ENCODE peak calls at places on chromosomes 16 and 17, in nine cellular contexts. S, D, Y, V, L, T, I, M and E are unnamed samples.

GRCh38 chr17:57881143-57881542 is 31.3 kb upstream of the MRPS23 start:
- DNase-seq in S (no peak), M (peak), D (no peak), Y (no peak), L (no peak), I (no peak), V (peak), T (no peak), E (no peak)

GRCh38 chr17:49471769-49472168 is 23.3 kb upstream of the NGFR start:
- DNase-seq in V (no peak), M (no peak), Y (no peak), T (no peak), S (no peak), D (no peak), I (no peak), L (no peak), E (no peak)

GRCh38 chr16:70161350-70161749 is 12.2 kb upstream of the CLEC18C start:
- DNase-seq in M (no peak), T (no peak), V (no peak), Y (no peak), D (no peak), I (peak), L (no peak), S (no peak), E (no peak)

GRCh38 chr16:68707341-68708152 is 29.5 kb upstream of the CDH1 start:
- DNase-seq in Y (no peak), L (no peak), T (no peak), V (peak), I (peak), S (peak), M (peak), D (no peak), E (no peak)

GRCh38 chr17:21089145-21089544 is 37.6 kb upstream of the DHRS7B start:
- DNase-seq in V (no peak), T (peak), L (no peak), I (no peak), M (peak), Y (no peak), S (no peak), D (no peak), E (no peak)

GRCh38 chr17:7403043-7403901 is 625 bp downstream of the TMEM256 start:
- DNase-seq in D (no peak), M (no peak), L (peak), Y (peak), T (peak), V (no peak), S (peak), I (peak), E (no peak)

GRCh38 chr17:79182176-79183160 is 107.8 kb downstream of the ENGASE start:
- DNase-seq in I (no peak), L (no peak), T (no peak), M (no peak), V (peak), D (no peak), Y (no peak), S (no peak), E (no peak)

GRCh38 chr17:71709271-71709670 is 411.5 kb upstream of the SOX9 start:
- DNase-seq in S (no peak), Y (no peak), M (peak), V (no peak), T (no peak), L (no peak), D (no peak), I (no peak), E (no peak)

GRCh38 chr16:3677994-3678393 is 23.5 kb downstream of the DNASE1 start:
- DNase-seq in L (no peak), D (no peak), M (no peak), I (no peak), V (no peak), T (no peak), Y (no peak), S (no peak), E (no peak)

DNA sequence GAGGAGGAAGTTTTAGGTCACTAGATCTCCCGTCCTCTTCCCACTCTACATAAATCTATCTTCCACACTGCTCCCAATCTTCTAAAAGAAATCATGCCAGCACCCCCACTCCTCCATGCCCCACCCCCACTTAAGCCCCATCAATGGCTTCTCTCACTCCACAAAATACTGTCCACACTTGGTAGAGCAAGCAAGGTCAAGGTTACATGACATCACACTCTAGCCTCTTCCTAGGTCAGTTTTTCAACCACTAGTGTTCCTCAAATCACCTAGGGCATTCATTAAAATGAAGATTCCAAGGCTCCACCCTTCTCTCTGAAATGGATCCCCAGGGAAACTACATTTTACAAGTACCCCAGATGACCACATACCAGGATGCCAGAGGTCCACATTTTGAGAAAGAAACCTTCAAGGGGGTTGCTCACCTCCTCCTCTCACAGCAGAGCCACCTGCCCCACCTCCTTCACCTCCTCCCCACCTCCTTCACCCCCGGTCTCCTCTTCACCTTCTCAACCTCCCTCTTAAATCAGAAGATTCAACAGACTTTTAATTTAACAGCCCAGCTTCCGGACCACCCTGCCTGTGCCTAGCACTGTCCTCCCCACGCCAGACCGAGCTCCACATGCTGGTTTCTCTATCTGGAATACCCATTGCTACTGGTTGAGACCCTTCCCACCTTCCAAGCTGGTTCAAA is 3.2 kb downstream of the AMFR start:
- DNase-seq in D (no peak), Y (no peak), S (no peak), M (no peak), V (no peak), I (no peak), T (no peak), L (no peak), E (no peak)
- TF ChIP-seq CTCF in D (no peak), Y (no peak), S (no peak), M (no peak), V (no peak), I (no peak), T (no peak), L (no peak), E (no peak)

DNA sequence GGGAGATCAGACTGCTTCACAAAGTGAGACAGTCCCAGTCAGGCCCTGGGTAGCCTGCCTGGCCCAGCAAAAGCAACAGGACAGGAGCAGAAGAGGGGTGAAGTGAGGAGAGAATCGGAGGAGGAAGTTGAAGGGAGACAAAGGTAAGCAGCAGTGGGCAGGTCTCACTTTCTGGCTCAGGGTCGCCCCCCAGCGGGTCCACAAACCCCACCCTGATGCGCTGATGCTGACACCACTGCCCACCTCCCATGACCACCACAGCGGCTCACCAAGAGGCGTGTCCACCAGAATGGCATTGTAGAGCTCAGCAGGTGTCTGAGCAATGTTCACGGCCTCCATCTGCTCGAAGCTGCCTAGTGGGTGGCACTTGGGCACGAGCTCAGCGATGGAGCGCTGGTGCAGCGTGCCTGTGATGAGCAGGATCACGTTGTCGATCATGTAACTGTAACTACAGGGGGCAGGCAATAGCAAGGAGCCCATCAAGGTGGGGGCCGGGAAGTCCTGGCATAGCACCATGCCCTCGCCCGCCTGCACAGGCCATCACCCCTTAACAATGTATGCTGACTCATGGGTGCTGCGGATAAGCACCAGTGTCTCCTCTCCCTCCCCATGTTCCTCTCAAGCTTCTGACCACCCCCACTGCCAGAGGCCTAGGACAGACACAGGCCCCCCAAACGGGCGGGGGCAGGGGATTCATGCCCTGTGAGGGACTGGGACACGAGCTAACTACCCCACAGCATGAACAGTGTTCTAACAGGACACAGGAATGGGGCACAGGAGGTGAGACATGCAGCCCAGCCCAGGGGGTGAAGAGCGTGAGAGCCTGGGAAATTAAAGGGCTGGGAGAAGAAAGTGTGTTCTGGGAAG is 13.6 kb downstream of the HSD11B2 start:
- DNase-seq in M (no peak), Y (no peak), D (no peak), V (peak), I (no peak), T (no peak), L (no peak), S (peak), E (no peak)
- TF ChIP-seq CTCF in M (no peak), Y (no peak), D (no peak), V (peak), I (no peak), T (no peak), L (no peak), S (no peak), E (no peak)

GRCh38 chr16:58109881-58110280 is 19.3 kb downstream of the CFAP20 start:
- DNase-seq in D (no peak), L (no peak), M (no peak), Y (no peak), V (no peak), T (no peak), I (no peak), S (no peak), E (no peak)

GRCh38 chr16:58110590-58111330 is 18.4 kb downstream of the CFAP20 start:
- DNase-seq in M (peak), Y (no peak), S (no peak), L (no peak), I (no peak), D (no peak), T (peak), V (no peak), E (no peak)

GRCh38 chr16:58105619-58106018 is 23.6 kb downstream of the CFAP20 start:
- DNase-seq in M (no peak), D (no peak), Y (no peak), S (no peak), T (no peak), L (no peak), V (no peak), I (no peak), E (no peak)

GRCh38 chr16:58109330-58109729 is 19.9 kb downstream of the CFAP20 start:
- DNase-seq in S (no peak), T (no peak), D (no peak), Y (no peak), M (no peak), V (no peak), I (no peak), L (no peak), E (no peak)

GRCh38 chr16:58107228-58107627 is 22.0 kb downstream of the CFAP20 start:
- DNase-seq in M (no peak), I (no peak), V (no peak), T (no peak), S (no peak), D (no peak), Y (no peak), L (no peak), E (no peak)
- TF ChIP-seq CTCF in M (no peak), I (no peak), V (peak), T (no peak), S (no peak), D (no peak), Y (no peak), L (no peak), E (peak)

GRCh38 chr16:86520317-86521210 is 10.2 kb downstream of the FOXF1 start:
- DNase-seq in Y (no peak), S (no peak), T (no peak), D (no peak), V (no peak), L (no peak), I (no peak), M (no peak), E (no peak)
- TF ChIP-seq CTCF in Y (no peak), S (no peak), T (peak), D (no peak), V (no peak), L (peak), I (no peak), M (no peak), E (no peak)

GRCh38 chr17:64787921-64788271 is 125.8 kb upstream of the SMURF2 start:
- DNase-seq in Y (no peak), L (no peak), T (no peak), S (no peak), D (peak), M (no peak), I (no peak), V (no peak), E (no peak)

GRCh38 chr17:64787255-64787920 is 125.3 kb upstream of the SMURF2 start:
- DNase-seq in V (peak), T (no peak), S (peak), M (no peak), Y (no peak), I (no peak), D (no peak), L (no peak), E (no peak)

GRCh38 chr17:64784353-64784798 is 122.3 kb upstream of the SMURF2 start:
- DNase-seq in M (no peak), S (no peak), I (no peak), D (no peak), Y (no peak), V (peak), T (no peak), L (no peak), E (no peak)

GRCh38 chr17:64785050-64785449 is 122.9 kb upstream of the SMURF2 start:
- DNase-seq in L (no peak), T (no peak), M (no peak), I (no peak), D (no peak), S (no peak), Y (no peak), V (peak), E (no peak)

DNA sequence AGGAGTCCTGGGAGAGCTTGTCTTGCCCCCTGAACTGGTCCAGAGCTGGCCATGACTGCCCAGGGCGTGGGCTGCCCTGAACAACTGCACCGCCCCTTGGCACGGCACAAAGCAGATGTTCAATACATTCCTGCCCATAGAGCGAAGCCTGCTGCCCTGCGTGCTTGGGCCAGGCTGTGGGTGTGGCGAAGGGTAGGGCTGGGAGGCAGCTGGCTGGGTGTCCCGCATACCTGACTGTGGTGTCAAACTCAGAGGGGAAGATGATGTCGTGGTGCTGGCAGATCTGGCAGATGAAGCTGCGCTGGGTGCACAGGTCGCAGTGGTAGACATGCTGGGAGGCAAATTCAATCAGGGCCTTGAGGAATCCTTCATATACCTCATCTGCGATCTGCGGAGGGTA is 124.2 kb upstream of the SMURF2 start:
- DNase-seq in L (no peak), D (no peak), Y (no peak), M (no peak), T (no peak), S (peak), I (no peak), V (peak), E (no peak)
- TF ChIP-seq CTCF in L (no peak), D (no peak), Y (no peak), M (no peak), T (no peak), S (no peak), I (no peak), V (no peak), E (no peak)

DNA sequence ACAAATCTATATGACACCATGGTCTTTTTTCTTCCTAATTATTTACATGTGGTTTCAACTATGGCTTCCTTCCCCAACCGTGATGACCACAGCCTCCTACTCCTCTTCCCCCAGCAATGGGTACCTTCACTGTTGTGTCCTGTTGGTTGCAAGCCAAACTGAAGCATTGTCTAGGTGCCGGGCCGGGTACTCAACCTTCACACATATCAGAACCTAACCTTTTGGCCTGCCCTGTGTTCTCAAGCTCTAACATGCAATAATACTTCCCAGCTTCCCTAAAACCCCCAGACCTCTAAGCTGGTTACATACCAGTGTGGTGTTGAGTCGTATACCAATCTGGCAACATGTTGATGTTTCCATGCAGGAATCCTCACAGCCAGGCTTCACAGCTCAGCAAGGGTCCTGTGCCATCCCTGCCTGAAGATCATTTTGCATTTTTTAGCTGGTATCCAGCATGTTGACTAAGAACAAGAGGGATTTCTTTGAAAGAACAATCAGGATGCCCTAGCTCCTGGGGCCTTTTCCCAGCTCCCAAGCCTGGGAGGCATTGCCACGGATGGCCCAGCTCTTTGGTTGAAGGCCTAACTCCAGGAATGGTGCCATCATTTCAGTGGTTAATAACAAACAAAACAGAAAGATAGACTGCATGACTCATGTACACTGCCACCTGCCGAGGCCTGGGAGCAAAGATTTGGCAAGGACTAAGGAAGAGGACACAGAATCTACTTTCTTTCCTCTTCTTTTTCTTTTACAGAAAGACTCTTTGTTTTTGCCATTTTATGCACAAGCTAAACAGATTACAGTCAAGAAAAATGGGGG is 373.7 kb upstream of the SALL1 start:
- DNase-seq in Y (no peak), D (no peak), M (peak), V (no peak), I (peak), L (no peak), T (peak), S (no peak), E (no peak)
- TF ChIP-seq CTCF in Y (no peak), D (no peak), M (peak), V (no peak), I (peak), L (no peak), T (peak), S (no peak), E (no peak)

GRCh38 chr17:8744086-8744781 is 402 bp downstream of the CCDC42 start:
- DNase-seq in I (no peak), S (no peak), L (no peak), Y (no peak), V (peak), M (no peak), T (no peak), D (no peak), E (no peak)

GRCh38 chr17:8742828-8743227 is 1.8 kb downstream of the CCDC42 start:
- DNase-seq in S (peak), T (no peak), V (no peak), L (no peak), I (no peak), D (no peak), M (no peak), Y (no peak), E (no peak)

GRCh38 chr17:8747731-8748130 is 3.1 kb upstream of the CCDC42 start:
- DNase-seq in I (no peak), D (no peak), Y (no peak), S (no peak), M (no peak), L (no peak), T (no peak), V (no peak), E (no peak)

GRCh38 chr17:8745586-8746500 is 1.2 kb upstream of the CCDC42 start:
- DNase-seq in I (peak), Y (no peak), D (peak), S (peak), L (peak), M (peak), V (peak), T (peak), E (peak)

GRCh38 chr17:8746501-8747236 is 2.0 kb upstream of the CCDC42 start:
- DNase-seq in I (peak), S (no peak), Y (no peak), M (no peak), D (no peak), L (no peak), V (no peak), T (no peak), E (no peak)
- TF ChIP-seq CTCF in I (no peak), S (no peak), Y (no peak), M (no peak), D (no peak), L (no peak), V (no peak), T (no peak), E (no peak)

GRCh38 chr16:49997721-49998251 is 27.2 kb upstream of the CNEP1R1 start:
- DNase-seq in Y (no peak), T (no peak), V (no peak), S (no peak), I (no peak), D (no peak), M (no peak), L (no peak), E (no peak)

GRCh38 chr16:49992825-49993224 is 32.2 kb upstream of the CNEP1R1 start:
- DNase-seq in I (no peak), T (no peak), M (no peak), D (no peak), V (no peak), L (no peak), S (no peak), Y (no peak), E (no peak)

GRCh38 chr16:49993579-49993978 is 31.4 kb upstream of the CNEP1R1 start:
- DNase-seq in D (no peak), T (no peak), Y (no peak), S (no peak), I (no peak), V (no peak), L (no peak), M (peak), E (no peak)

GRCh38 chr16:49998991-49999390 is 26.0 kb upstream of the CNEP1R1 start:
- DNase-seq in V (no peak), M (no peak), I (no peak), S (no peak), D (no peak), L (no peak), Y (no peak), T (no peak), E (no peak)

DNA sequence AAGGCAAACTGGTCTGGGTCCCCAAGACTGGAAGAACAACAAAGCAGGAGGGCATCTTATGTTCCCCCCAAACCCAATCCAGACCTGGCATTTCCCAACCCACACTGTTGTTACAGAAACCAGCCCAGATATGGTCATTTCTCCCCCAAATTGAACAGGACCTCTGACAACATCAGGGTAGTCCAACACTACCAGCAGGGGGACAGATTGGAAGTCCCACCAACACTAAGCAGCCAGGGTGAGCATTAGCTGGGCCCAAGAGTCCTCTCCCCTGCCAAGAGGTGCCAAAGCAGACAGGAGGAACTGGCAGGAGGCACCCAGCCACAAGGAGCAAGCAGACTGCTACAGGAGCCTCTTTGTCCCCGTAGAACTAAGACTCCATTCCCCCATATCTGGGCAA is 29.3 kb upstream of the CNEP1R1 start:
- DNase-seq in V (no peak), Y (no peak), T (no peak), I (no peak), D (no peak), M (no peak), L (no peak), S (no peak), E (no peak)
- TF ChIP-seq CTCF in V (peak), Y (no peak), T (no peak), I (no peak), D (no peak), M (no peak), L (no peak), S (no peak), E (no peak)

DNA sequence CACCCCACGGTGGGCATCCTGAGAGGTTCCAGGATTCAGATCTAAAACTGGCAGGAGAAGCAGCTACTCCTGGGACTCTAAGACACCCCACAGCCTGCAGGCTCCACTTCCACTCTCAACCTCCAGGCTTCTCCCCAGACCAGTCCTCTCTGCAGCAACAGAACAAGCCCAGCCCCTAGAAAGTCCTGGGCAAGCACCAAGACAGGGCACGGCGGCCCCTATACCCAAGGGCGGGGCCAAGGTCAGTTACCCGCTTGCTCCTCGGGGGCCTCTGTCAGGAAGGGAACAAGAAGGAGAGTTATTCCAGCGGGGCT is 62.8 kb downstream of the MYO18A start:
- DNase-seq in S (no peak), T (no peak), V (no peak), M (no peak), Y (no peak), I (no peak), D (no peak), L (no peak), E (no peak)
- TF ChIP-seq CTCF in S (no peak), T (no peak), V (peak), M (no peak), Y (no peak), I (no peak), D (no peak), L (no peak), E (no peak)